ENCODE peak calls at places on chromosomes 13 and 19, in seven cellular contexts. One of them, this sample, is unnamed. For H3K4me1, the result is how much of the 10 kb centered on the place peaks cover.

GRCh38 chr13:42239644-42240043 is 32.3 kb upstream of the AKAP11 start:
- DNase-seq in aorta: no peak
- DNase-seq in transverse colon: no peak
- DNase-seq in Peyer's patch: no peak
- DNase-seq in right lobe of liver: no peak
- DNase-seq in heart left ventricle: no peak
- DNase-seq in sigmoid colon: no peak
- DNase-seq in this sample: no peak

GRCh38 chr13:29162638-29163037 is 342.5 kb downstream of the MTUS2 start:
- DNase-seq in aorta: no peak
- DNase-seq in transverse colon: no peak
- DNase-seq in Peyer's patch: no peak
- DNase-seq in right lobe of liver: no peak
- DNase-seq in heart left ventricle: no peak
- DNase-seq in sigmoid colon: no peak
- DNase-seq in this sample: no peak

GRCh38 chr13:60134376-60134775 is 29.4 kb downstream of the DIAPH3 start:
- DNase-seq in aorta: no peak
- DNase-seq in transverse colon: no peak
- DNase-seq in Peyer's patch: no peak
- DNase-seq in right lobe of liver: no peak
- DNase-seq in heart left ventricle: no peak
- DNase-seq in sigmoid colon: no peak
- DNase-seq in this sample: no peak

GRCh38 chr13:45473627-45474026 is 8.9 kb downstream of the COG3 start:
- DNase-seq in aorta: no peak
- DNase-seq in transverse colon: no peak
- DNase-seq in Peyer's patch: peak
- DNase-seq in right lobe of liver: no peak
- DNase-seq in heart left ventricle: no peak
- DNase-seq in sigmoid colon: no peak
- DNase-seq in this sample: no peak

GRCh38 chr19:480016-480855 is 16.1 kb upstream of the MADCAM1 start:
- DNase-seq in aorta: peak
- DNase-seq in transverse colon: peak
- DNase-seq in Peyer's patch: peak
- DNase-seq in right lobe of liver: peak
- DNase-seq in heart left ventricle: peak
- DNase-seq in sigmoid colon: peak
- DNase-seq in this sample: peak

GRCh38 chr19:6185825-6186193 is 50.3 kb downstream of the ACSBG2 start:
- DNase-seq in aorta: no peak
- DNase-seq in transverse colon: no peak
- DNase-seq in Peyer's patch: no peak
- DNase-seq in right lobe of liver: no peak
- DNase-seq in heart left ventricle: no peak
- DNase-seq in sigmoid colon: no peak
- DNase-seq in this sample: no peak

GRCh38 chr13:37288057-37288720 is 182.7 kb upstream of the CSNK1A1L start:
- DNase-seq in aorta: no peak
- DNase-seq in transverse colon: no peak
- DNase-seq in Peyer's patch: no peak
- DNase-seq in right lobe of liver: no peak
- DNase-seq in heart left ventricle: no peak
- DNase-seq in sigmoid colon: no peak
- DNase-seq in this sample: no peak

GRCh38 chr13:40562975-40563349 is 103.5 kb downstream of the FOXO1 start:
- DNase-seq in aorta: no peak
- DNase-seq in transverse colon: no peak
- DNase-seq in Peyer's patch: peak
- DNase-seq in right lobe of liver: no peak
- DNase-seq in heart left ventricle: no peak
- DNase-seq in sigmoid colon: no peak
- DNase-seq in this sample: no peak

GRCh38 chr13:108193806-108194205 is 21.5 kb downstream of the LIG4 start:
- DNase-seq in aorta: no peak
- DNase-seq in transverse colon: no peak
- DNase-seq in Peyer's patch: no peak
- DNase-seq in right lobe of liver: no peak
- DNase-seq in heart left ventricle: no peak
- DNase-seq in sigmoid colon: no peak
- DNase-seq in this sample: no peak

DNA sequence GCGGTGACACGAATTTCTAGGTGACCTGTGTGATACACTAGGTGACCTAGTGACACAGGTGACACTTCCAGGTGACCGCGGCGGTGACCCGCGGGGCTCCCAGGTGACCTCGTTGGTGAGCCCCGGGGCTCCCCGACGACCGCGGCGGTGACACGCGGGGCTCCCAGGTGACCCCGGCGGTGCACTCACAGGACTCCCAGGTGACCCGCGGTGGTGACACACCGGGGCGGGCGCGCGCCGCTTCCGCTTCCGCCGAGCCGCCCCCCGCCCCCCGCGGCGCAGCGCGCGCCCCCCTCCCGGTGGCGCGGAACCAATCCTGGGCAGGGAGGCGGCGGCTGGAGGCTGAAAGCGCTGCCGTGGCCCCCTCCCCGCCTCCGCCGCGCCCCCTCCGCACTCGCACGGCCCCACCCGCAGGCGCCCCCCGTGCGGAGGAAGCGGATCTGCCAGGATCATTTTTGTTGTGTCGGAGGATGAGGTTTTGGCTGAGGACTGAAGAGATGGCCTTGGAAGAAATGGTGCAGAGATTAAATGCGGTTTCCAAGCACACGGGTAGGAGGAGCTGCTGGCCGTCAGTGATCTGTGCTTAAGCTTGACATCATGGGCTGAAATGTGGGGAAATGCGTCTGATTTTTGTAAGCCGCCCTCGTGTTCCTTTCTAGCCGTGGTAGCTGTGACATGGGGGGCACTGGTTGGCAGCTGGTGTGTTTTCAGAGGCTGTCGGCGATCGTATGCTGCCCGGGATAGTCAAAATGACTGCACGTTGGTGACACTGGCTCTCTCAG is at the start of gene MCF2L:
- DNase-seq in aorta: peak
- DNase-seq in transverse colon: peak
- DNase-seq in Peyer's patch: peak
- DNase-seq in right lobe of liver: peak
- DNase-seq in heart left ventricle: peak
- DNase-seq in sigmoid colon: peak
- DNase-seq in this sample: peak
- H3K27ac ChIP-seq in aorta: no peak
- H3K27ac ChIP-seq in transverse colon: peak
- H3K27ac ChIP-seq in Peyer's patch: peak
- H3K27ac ChIP-seq in right lobe of liver: peak
- H3K27ac ChIP-seq in heart left ventricle: peak
- H3K27ac ChIP-seq in sigmoid colon: peak
- H3K27ac ChIP-seq in this sample: no peak

DNA sequence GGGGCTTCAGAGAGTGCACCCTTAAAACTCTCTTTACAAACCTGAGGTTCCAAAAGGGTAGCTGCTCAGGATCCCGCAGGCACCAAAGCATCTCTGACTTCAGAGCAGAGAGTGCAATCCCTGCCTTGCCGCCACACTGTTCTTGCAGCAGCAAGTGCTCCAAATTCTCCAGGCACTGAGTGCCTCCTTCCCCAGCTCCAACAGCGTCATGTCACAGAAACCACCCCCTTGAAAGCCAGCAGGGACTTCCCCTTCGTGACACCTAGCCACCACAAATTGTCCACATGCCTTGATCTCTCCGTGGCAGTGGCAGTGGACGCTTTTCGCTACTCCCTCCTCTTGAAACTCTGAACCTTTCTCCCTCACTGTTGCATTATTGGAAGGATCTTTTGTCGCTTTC is 39.9 kb downstream of the MBNL2 start:
- DNase-seq in aorta: no peak
- DNase-seq in transverse colon: no peak
- DNase-seq in Peyer's patch: no peak
- DNase-seq in right lobe of liver: no peak
- DNase-seq in heart left ventricle: no peak
- DNase-seq in sigmoid colon: no peak
- DNase-seq in this sample: no peak
- H3K4me1 ChIP-seq in aorta: under half
- H3K4me1 ChIP-seq in transverse colon: under half
- H3K4me1 ChIP-seq in Peyer's patch: under half
- H3K4me1 ChIP-seq in right lobe of liver: half or more
- H3K4me1 ChIP-seq in heart left ventricle: half or more
- H3K4me1 ChIP-seq in sigmoid colon: under half
- H3K4me1 ChIP-seq in this sample: half or more

GRCh38 chr13:22079961-22080360 is 409.1 kb downstream of the FGF9 start:
- DNase-seq in aorta: no peak
- DNase-seq in transverse colon: no peak
- DNase-seq in Peyer's patch: no peak
- DNase-seq in right lobe of liver: no peak
- DNase-seq in heart left ventricle: no peak
- DNase-seq in sigmoid colon: no peak
- DNase-seq in this sample: no peak
- H3K4me3 ChIP-seq in aorta: no peak
- H3K4me3 ChIP-seq in transverse colon: no peak
- H3K4me3 ChIP-seq in Peyer's patch: no peak
- H3K4me3 ChIP-seq in right lobe of liver: no peak
- H3K4me3 ChIP-seq in heart left ventricle: no peak
- H3K4me3 ChIP-seq in sigmoid colon: no peak
- H3K4me3 ChIP-seq in this sample: no peak

GRCh38 chr19:18380843-18381242 is 5.1 kb upstream of the GDF15 start:
- DNase-seq in aorta: no peak
- DNase-seq in transverse colon: no peak
- DNase-seq in Peyer's patch: no peak
- DNase-seq in right lobe of liver: no peak
- DNase-seq in heart left ventricle: no peak
- DNase-seq in sigmoid colon: no peak
- DNase-seq in this sample: no peak
- H3K27ac ChIP-seq in aorta: no peak
- H3K27ac ChIP-seq in transverse colon: peak
- H3K27ac ChIP-seq in Peyer's patch: peak
- H3K27ac ChIP-seq in right lobe of liver: peak
- H3K27ac ChIP-seq in heart left ventricle: peak
- H3K27ac ChIP-seq in sigmoid colon: peak
- H3K27ac ChIP-seq in this sample: peak

DNA sequence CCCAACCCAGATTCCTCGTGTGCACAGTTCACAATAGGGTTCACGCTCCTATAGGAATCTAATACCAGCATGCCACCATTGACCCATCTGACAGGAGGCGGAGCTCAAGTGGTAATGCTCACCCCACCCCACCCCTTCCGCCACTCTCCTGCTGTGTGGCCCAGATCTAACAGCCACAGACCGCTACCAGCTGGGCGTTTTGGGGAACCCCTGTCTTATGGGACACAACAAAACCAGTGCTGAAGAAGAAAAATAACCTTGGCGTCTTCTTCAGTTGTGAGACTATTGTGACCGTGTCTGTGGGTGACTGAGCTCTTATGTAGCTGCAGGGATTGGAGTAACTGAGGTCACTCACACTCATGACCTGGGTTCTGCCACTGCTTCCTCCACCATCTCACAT is 5.2 kb upstream of the OR10H1 start:
- DNase-seq in aorta: no peak
- DNase-seq in transverse colon: no peak
- DNase-seq in Peyer's patch: no peak
- DNase-seq in right lobe of liver: no peak
- DNase-seq in heart left ventricle: no peak
- DNase-seq in sigmoid colon: no peak
- DNase-seq in this sample: no peak
- H3K4me1 ChIP-seq in aorta: under half
- H3K4me1 ChIP-seq in transverse colon: under half
- H3K4me1 ChIP-seq in Peyer's patch: under half
- H3K4me1 ChIP-seq in right lobe of liver: under half
- H3K4me1 ChIP-seq in heart left ventricle: under half
- H3K4me1 ChIP-seq in sigmoid colon: under half
- H3K4me1 ChIP-seq in this sample: under half

GRCh38 chr13:78608254-78608704 is 4.9 kb upstream of the POU4F1 start:
- DNase-seq in aorta: no peak
- DNase-seq in transverse colon: no peak
- DNase-seq in Peyer's patch: no peak
- DNase-seq in right lobe of liver: no peak
- DNase-seq in heart left ventricle: no peak
- DNase-seq in sigmoid colon: no peak
- DNase-seq in this sample: no peak
- H3K4me3 ChIP-seq in aorta: peak
- H3K4me3 ChIP-seq in transverse colon: no peak
- H3K4me3 ChIP-seq in Peyer's patch: peak
- H3K4me3 ChIP-seq in right lobe of liver: peak
- H3K4me3 ChIP-seq in heart left ventricle: peak
- H3K4me3 ChIP-seq in sigmoid colon: no peak
- H3K4me3 ChIP-seq in this sample: peak

GRCh38 chr19:56829586-56829985 is 10.9 kb downstream of the PEG3 start:
- DNase-seq in aorta: no peak
- DNase-seq in transverse colon: no peak
- DNase-seq in Peyer's patch: no peak
- DNase-seq in right lobe of liver: no peak
- DNase-seq in heart left ventricle: no peak
- DNase-seq in sigmoid colon: no peak
- DNase-seq in this sample: no peak
- H3K27ac ChIP-seq in aorta: no peak
- H3K27ac ChIP-seq in transverse colon: no peak
- H3K27ac ChIP-seq in Peyer's patch: no peak
- H3K27ac ChIP-seq in right lobe of liver: no peak
- H3K27ac ChIP-seq in heart left ventricle: no peak
- H3K27ac ChIP-seq in sigmoid colon: no peak
- H3K27ac ChIP-seq in this sample: no peak

GRCh38 chr13:110407531-110407930 is 100.4 kb downstream of the COL4A2 start:
- DNase-seq in aorta: peak
- DNase-seq in transverse colon: no peak
- DNase-seq in Peyer's patch: no peak
- DNase-seq in right lobe of liver: no peak
- DNase-seq in heart left ventricle: no peak
- DNase-seq in sigmoid colon: no peak
- DNase-seq in this sample: no peak
- H3K4me1 ChIP-seq in aorta: under half
- H3K4me1 ChIP-seq in transverse colon: under half
- H3K4me1 ChIP-seq in Peyer's patch: under half
- H3K4me1 ChIP-seq in right lobe of liver: under half
- H3K4me1 ChIP-seq in heart left ventricle: half or more
- H3K4me1 ChIP-seq in sigmoid colon: under half
- H3K4me1 ChIP-seq in this sample: half or more